ENCODE peak calls at places on chromosome 15, in eight cellular contexts. H is esophagus muscularis mucosa; K is hepatocyte; T is GM23338; O is CD4-positive, CD25-positive, alpha-beta regulatory T cell; J is HepG2; D is psoas muscle; U is fibroblast of lung. A is an unnamed sample.
A peak's percentile ranks its signal among the peaks of the same experiment; 100 is the strongest.

GRCh38 chr15:68316061-68316804 is 38.7 kb downstream of the FEM1B start:
- DNase-seq in D (no peak), U (no peak), O (no peak), H (no peak), J (no peak), K (no peak), T (peak; percentile 74), A (no peak)

GRCh38 chr15:31241888-31242287 is 84.7 kb upstream of the KLF13 start:
- DNase-seq in J (no peak), U (no peak), O (no peak), T (no peak), D (no peak), H (no peak), K (no peak), A (no peak)

GRCh38 chr15:27121672-27122071 is 150.7 kb downstream of the GABRG3 start:
- DNase-seq in O (no peak), K (no peak), U (no peak), H (no peak), J (no peak), T (no peak), D (no peak), A (no peak)

GRCh38 chr15:57544840-57545239 is 46.9 kb upstream of the MYZAP start:
- DNase-seq in K (no peak), T (no peak), O (no peak), J (no peak), D (no peak), H (no peak), U (no peak), A (no peak)

GRCh38 chr15:86550075-86550474 is 470.4 kb downstream of the AGBL1 start:
- DNase-seq in O (no peak), D (no peak), J (no peak), T (no peak), K (no peak), H (no peak), U (no peak), A (no peak)

GRCh38 chr15:63071288-63071909 is 28.9 kb downstream of the TPM1 start:
- DNase-seq in J (no peak), U (no peak), D (no peak), T (no peak), H (no peak), K (no peak), O (no peak), A (no peak)

GRCh38 chr15:83053151-83053550 is 13.9 kb downstream of the BTBD1 start:
- DNase-seq in U (peak; percentile 79), K (peak; percentile 29), D (no peak), H (no peak), O (no peak), T (no peak), J (no peak), A (no peak)

GRCh38 chr15:67731112-67731761 is 94.1 kb upstream of the SKOR1 start:
- DNase-seq in T (peak; percentile 52), H (no peak), D (no peak), K (no peak), J (no peak), U (peak; percentile 13), O (no peak), A (no peak)

GRCh38 chr15:53746101-53746500 is 13.4 kb downstream of the WDR72 start:
- DNase-seq in K (no peak), O (no peak), H (no peak), D (no peak), U (no peak), J (no peak), T (no peak), A (no peak)

GRCh38 chr15:70227122-70227521 is 129.4 kb upstream of the TLE3 start:
- DNase-seq in O (no peak), D (no peak), J (no peak), T (no peak), K (no peak), H (no peak), U (no peak), A (no peak)

GRCh38 chr15:31255176-31255510 is 71.5 kb upstream of the KLF13 start:
- DNase-seq in D (no peak), K (no peak), O (no peak), H (no peak), T (no peak), U (no peak), J (no peak), A (no peak)

GRCh38 chr15:29690765-29691475 is 131.3 kb downstream of the TJP1 start:
- DNase-seq in T (no peak), K (no peak), H (no peak), U (peak; percentile 28), J (peak; percentile 20), D (no peak), O (no peak), A (no peak)

GRCh38 chr15:68053701-68053996 is 466 bp upstream of the PIAS1 start:
- DNase-seq in T (no peak), J (no peak), H (no peak), D (no peak), U (no peak), O (no peak), K (no peak), A (no peak)

GRCh38 chr15:68001811-68002210 is 52.3 kb upstream of the PIAS1 start:
- DNase-seq in T (no peak), U (no peak), J (no peak), H (no peak), D (no peak), K (no peak), O (no peak), A (no peak)

GRCh38 chr15:75921732-75922703 is 18.3 kb downstream of the FBXO22 start:
- DNase-seq in K (peak; percentile 74), U (peak; percentile 92), D (no peak), T (peak; percentile 78), H (no peak), O (no peak), J (peak; percentile 51), A (no peak)

GRCh38 chr15:77717592-77717991 is 84.9 kb upstream of the LINGO1 start:
- DNase-seq in T (no peak), U (no peak), J (no peak), O (no peak), D (no peak), K (no peak), H (no peak), A (no peak)

GRCh38 chr15:92845109-92845508 is 55.0 kb upstream of the CHD2 start:
- DNase-seq in H (no peak), D (no peak), T (no peak), U (peak; percentile 72), K (peak; percentile 54), J (peak; percentile 28), O (no peak), A (no peak)
- H3K27ac ChIP-seq in H (no peak overlapping the region), D (no peak overlapping the region), T (peak overlapping the region; percentile 2), U (no peak overlapping the region), K (peak overlapping the region; percentile 71), J (peak overlapping the region; percentile 34), O (peak overlapping the region; percentile 60), A (no peak overlapping the region)

GRCh38 chr15:52234596-52235541 is 43.7 kb upstream of the GNB5 start:
- DNase-seq in J (no peak), U (no peak), K (no peak), H (no peak), D (no peak), T (no peak), O (no peak), A (no peak)
- H3K27ac ChIP-seq in J (no peak overlapping the region), U (no peak overlapping the region), K (no peak overlapping the region), H (no peak overlapping the region), D (no peak overlapping the region), T (no peak overlapping the region), O (peak overlapping the region; percentile 78), A (no peak overlapping the region)

DNA sequence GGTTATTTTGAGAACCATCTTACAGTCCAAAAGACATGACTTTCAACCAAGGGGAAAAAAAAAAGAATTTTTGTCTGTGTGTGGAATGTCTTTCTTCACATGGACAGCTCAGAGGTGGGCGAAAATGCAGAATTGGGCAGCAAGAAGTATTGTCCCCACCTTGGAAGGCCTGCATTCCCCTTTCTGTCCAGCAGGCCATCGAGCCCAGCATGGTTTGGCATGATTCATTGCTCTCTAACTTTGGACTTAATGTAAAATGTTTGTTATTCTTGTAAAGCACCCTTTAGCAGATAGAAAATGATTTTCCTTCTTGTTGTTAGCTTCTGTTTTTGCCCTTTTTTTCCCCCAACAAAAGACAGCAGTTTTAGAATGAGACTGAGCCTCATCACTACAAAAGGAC is 12.4 kb downstream of the MYO1E start:
- DNase-seq in K (no peak), T (peak; percentile 52), J (no peak), U (no peak), H (no peak), D (no peak), O (no peak), A (no peak)
- H3K27ac ChIP-seq in K (no peak overlapping the region), T (no peak overlapping the region), J (no peak overlapping the region), U (no peak overlapping the region), H (no peak overlapping the region), D (no peak overlapping the region), O (no peak overlapping the region), A (no peak overlapping the region)

GRCh38 chr15:36884404-36885335 is 215.7 kb downstream of the MEIS2 start:
- DNase-seq in H (no peak), T (no peak), U (no peak), O (no peak), J (no peak), D (no peak), K (no peak), A (no peak)
- H3K27ac ChIP-seq in H (peak overlapping the region; percentile 63), T (no peak overlapping the region), U (no peak overlapping the region), O (no peak overlapping the region), J (no peak overlapping the region), D (no peak overlapping the region), K (peak overlapping the region; percentile 19), A (no peak overlapping the region)

DNA sequence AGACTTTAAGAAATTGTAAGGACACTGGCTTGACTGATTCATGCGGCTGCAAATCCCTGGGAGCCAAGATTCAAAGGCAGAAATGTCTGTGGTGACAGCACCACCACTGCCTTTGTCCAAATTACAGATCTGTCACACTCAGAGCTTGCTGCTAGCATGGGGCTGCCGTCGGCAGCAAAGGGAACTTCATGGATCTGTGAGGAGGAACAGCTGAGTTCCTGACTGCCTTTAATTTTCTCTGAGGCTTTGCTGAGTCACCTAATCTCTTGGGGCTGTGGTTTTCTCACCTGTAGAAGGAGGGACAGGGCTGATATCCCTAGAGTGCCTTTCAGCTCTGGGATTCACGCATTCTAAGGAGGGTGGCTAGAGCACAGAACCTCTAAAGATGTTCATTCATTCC is 4.1 kb upstream of the PAK6 start:
- DNase-seq in K (peak; percentile 1), J (no peak), D (no peak), T (no peak), H (no peak), O (no peak), U (no peak), A (no peak)
- H3K27ac ChIP-seq in K (no peak overlapping the region), J (no peak overlapping the region), D (no peak overlapping the region), T (peak overlapping the region; percentile 27), H (no peak overlapping the region), O (no peak overlapping the region), U (no peak overlapping the region), A (no peak overlapping the region)